ENCODE peak calls at places on chromosomes 1 and 21, in four cellular contexts. One of them, this sample, is unnamed.

GRCh38 chr1:229199892-229200291 is 71.0 kb upstream of the RAB4A start:
- DNase-seq in PC-3: peak; percentile 12
- DNase-seq in adrenal gland: no peak
- DNase-seq in ovary: no peak
- DNase-seq in this sample: no peak

GRCh38 chr1:233304489-233305102 is 9.1 kb upstream of the PCNX2 start:
- DNase-seq in PC-3: peak; percentile 74
- DNase-seq in adrenal gland: no peak
- DNase-seq in ovary: no peak
- DNase-seq in this sample: no peak

GRCh38 chr1:117167402-117167801 is 43.3 kb downstream of the VTCN1 start:
- DNase-seq in PC-3: peak; percentile 57
- DNase-seq in adrenal gland: no peak
- DNase-seq in ovary: no peak
- DNase-seq in this sample: no peak

GRCh38 chr1:116961599-116961998 is 40.0 kb upstream of the CD101 start:
- DNase-seq in PC-3: no peak
- DNase-seq in adrenal gland: no peak
- DNase-seq in ovary: no peak
- DNase-seq in this sample: no peak

GRCh38 chr1:198199105-198199504 is 42.3 kb downstream of the NEK7 start:
- DNase-seq in PC-3: no peak
- DNase-seq in adrenal gland: no peak
- DNase-seq in ovary: no peak
- DNase-seq in this sample: no peak

GRCh38 chr1:117825414-117825813 is 104.0 kb downstream of the GDAP2 start:
- DNase-seq in PC-3: peak; percentile 24
- DNase-seq in adrenal gland: no peak
- DNase-seq in ovary: no peak
- DNase-seq in this sample: no peak

GRCh38 chr1:230186003-230186863 is 119.2 kb downstream of the GALNT2 start:
- DNase-seq in PC-3: peak; percentile 100
- DNase-seq in adrenal gland: peak; percentile 81
- DNase-seq in ovary: no peak
- DNase-seq in this sample: peak; percentile 39

GRCh38 chr1:160519542-160520435 is 3.3 kb downstream of the SLAMF6 start:
- DNase-seq in PC-3: peak; percentile 36
- DNase-seq in adrenal gland: no peak
- DNase-seq in ovary: no peak
- DNase-seq in this sample: no peak

GRCh38 chr1:183105449-183105848 is 80.6 kb upstream of the LAMC2 start:
- DNase-seq in PC-3: no peak
- DNase-seq in adrenal gland: no peak
- DNase-seq in ovary: no peak
- DNase-seq in this sample: no peak

DNA sequence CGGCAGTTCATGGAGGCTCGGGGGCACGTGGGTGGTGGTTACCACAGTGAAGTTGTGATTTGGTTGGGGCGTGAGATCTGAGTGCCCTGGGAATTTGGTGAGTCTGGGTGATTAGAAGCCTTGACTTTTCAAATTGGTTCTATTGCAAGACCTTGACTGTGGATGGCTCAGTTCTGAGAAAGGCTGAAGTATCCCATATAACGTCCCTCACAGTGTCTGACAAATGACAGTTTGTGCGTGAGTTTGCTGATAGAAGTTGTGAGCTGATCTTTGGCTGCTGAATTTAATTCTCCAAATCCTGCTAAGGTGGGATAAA is 549 bp downstream of the MSH4 start:
- DNase-seq in PC-3: no peak
- DNase-seq in adrenal gland: no peak
- DNase-seq in ovary: no peak
- DNase-seq in this sample: no peak
- H3K36me3 ChIP-seq in PC-3: peaks cover 35% of the 10 kb centered on the region
- H3K36me3 ChIP-seq in adrenal gland: no peaks in the 10 kb centered on the region
- H3K36me3 ChIP-seq in ovary: no peaks in the 10 kb centered on the region
- H3K36me3 ChIP-seq in this sample: peaks cover 2% of the 10 kb centered on the region

DNA sequence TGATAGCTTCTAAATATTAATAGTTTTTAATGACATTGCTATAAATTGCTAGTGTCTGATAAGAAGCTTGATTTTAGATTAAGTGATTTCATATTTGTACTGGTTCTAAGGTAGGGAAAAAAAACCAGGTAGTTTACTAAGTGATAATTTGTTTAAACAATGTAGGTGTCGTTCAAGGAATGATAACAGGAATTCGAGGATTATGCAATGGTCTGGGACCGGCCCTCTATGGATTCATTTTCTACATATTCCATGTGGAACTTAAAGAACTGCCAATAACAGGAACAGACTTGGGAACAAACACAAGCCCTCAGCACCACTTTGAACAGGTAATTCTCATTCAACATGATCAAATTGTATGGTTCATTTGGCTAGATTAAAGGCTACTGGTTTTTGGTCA is 52.4 kb downstream of the SASS6 start:
- DNase-seq in PC-3: no peak
- DNase-seq in adrenal gland: no peak
- DNase-seq in ovary: no peak
- DNase-seq in this sample: no peak
- H3K36me3 ChIP-seq in PC-3: peaks cover 48% of the 10 kb centered on the region
- H3K36me3 ChIP-seq in adrenal gland: no peaks in the 10 kb centered on the region
- H3K36me3 ChIP-seq in ovary: no peaks in the 10 kb centered on the region
- H3K36me3 ChIP-seq in this sample: no peaks in the 10 kb centered on the region

DNA sequence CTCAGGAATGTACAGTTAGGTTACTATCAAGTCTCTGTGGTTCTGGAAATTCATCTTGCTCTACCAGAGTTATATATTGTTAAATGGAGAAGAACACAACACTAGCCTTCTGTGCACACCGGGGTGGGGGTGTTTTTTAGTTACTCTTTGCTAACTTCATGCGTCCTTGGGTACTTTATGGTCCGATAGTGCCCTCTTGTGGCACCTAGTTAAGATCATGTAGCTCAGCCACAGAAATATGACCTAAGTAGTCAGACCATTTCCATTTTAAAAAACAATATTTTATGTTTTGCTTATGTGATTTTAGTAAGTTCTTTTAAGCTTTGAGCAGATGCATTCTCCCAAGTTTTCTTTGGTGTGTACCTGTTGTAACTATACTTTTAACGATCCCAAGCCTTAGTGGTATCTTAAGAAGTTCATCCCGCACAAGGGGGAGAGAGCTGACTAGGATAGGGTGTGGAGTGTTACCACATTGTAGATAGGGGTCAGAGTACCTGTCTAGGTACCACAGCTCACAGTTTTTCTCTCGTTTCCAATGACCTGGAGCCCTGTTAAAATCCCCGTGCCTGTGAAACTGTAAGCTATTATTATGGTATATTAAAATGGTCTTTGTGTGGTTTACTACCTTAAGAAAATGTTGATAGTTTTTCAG is 20.6 kb upstream of the SH3D21 start:
- DNase-seq in PC-3: peak; percentile 89
- DNase-seq in adrenal gland: peak; percentile 67
- DNase-seq in ovary: peak; percentile 79
- DNase-seq in this sample: peak; percentile 50
- H3K36me3 ChIP-seq in PC-3: peaks cover 64% of the 10 kb centered on the region
- H3K36me3 ChIP-seq in adrenal gland: no peaks in the 10 kb centered on the region
- H3K36me3 ChIP-seq in ovary: no peaks in the 10 kb centered on the region
- H3K36me3 ChIP-seq in this sample: peaks cover 3% of the 10 kb centered on the region

GRCh38 chr1:200342511-200343400 is 67.1 kb downstream of the ZNF281 start:
- DNase-seq in PC-3: peak; percentile 77
- DNase-seq in adrenal gland: no peak
- DNase-seq in ovary: no peak
- DNase-seq in this sample: no peak
- H3K36me3 ChIP-seq in PC-3: no peaks in the 10 kb centered on the region
- H3K36me3 ChIP-seq in adrenal gland: no peaks in the 10 kb centered on the region
- H3K36me3 ChIP-seq in ovary: no peaks in the 10 kb centered on the region
- H3K36me3 ChIP-seq in this sample: no peaks in the 10 kb centered on the region

GRCh38 chr21:32317726-32318125 is 19.1 kb downstream of the MRAP start:
- DNase-seq in PC-3: no peak
- DNase-seq in adrenal gland: no peak
- DNase-seq in ovary: no peak
- DNase-seq in this sample: no peak
- H3K36me3 ChIP-seq in PC-3: peaks cover 83% of the 10 kb centered on the region
- H3K36me3 ChIP-seq in adrenal gland: no peaks in the 10 kb centered on the region
- H3K36me3 ChIP-seq in ovary: no peaks in the 10 kb centered on the region
- H3K36me3 ChIP-seq in this sample: peaks cover 2% of the 10 kb centered on the region

This sample was measured in kidney epithelial cell.